ENCODE peak calls at places on chromosome 20, in seven cellular contexts. One of them, this sample, is unnamed.

GRCh38 chr20:8657664-8658063 is 411.2 kb upstream of the PLCB4 start:
- DNase-seq in stimulated activated CD8-positive, alpha-beta memory T cell treated with anti-CD3 and anti-CD28 coated beads, Interleukin-15, amount 100 ng/mL, for 1 hour: no peak
- DNase-seq in left ventricle myocardium inferior: no peak
- DNase-seq in nephron progenitor cell: no peak
- DNase-seq in GM10248: no peak
- DNase-seq in small intestine: no peak
- DNase-seq in EL: no peak
- DNase-seq in this sample: no peak

GRCh38 chr20:21613512-21613911 is 92.0 kb upstream of the PAX1 start:
- DNase-seq in stimulated activated CD8-positive, alpha-beta memory T cell treated with anti-CD3 and anti-CD28 coated beads, Interleukin-15, amount 100 ng/mL, for 1 hour: no peak
- DNase-seq in left ventricle myocardium inferior: no peak
- DNase-seq in nephron progenitor cell: no peak
- DNase-seq in GM10248: no peak
- DNase-seq in small intestine: peak
- DNase-seq in EL: no peak
- DNase-seq in this sample: no peak

GRCh38 chr20:62837790-62838458 is 21.1 kb downstream of the COL9A3 start:
- DNase-seq in stimulated activated CD8-positive, alpha-beta memory T cell treated with anti-CD3 and anti-CD28 coated beads, Interleukin-15, amount 100 ng/mL, for 1 hour: no peak
- DNase-seq in left ventricle myocardium inferior: no peak
- DNase-seq in nephron progenitor cell: no peak
- DNase-seq in GM10248: no peak
- DNase-seq in small intestine: peak
- DNase-seq in EL: peak
- DNase-seq in this sample: no peak

GRCh38 chr20:62924567-62925419 is 1.5 kb downstream of the DIDO1 start:
- DNase-seq in stimulated activated CD8-positive, alpha-beta memory T cell treated with anti-CD3 and anti-CD28 coated beads, Interleukin-15, amount 100 ng/mL, for 1 hour: no peak
- DNase-seq in left ventricle myocardium inferior: no peak
- DNase-seq in nephron progenitor cell: no peak
- DNase-seq in GM10248: no peak
- DNase-seq in small intestine: peak
- DNase-seq in EL: peak
- DNase-seq in this sample: no peak

GRCh38 chr20:61639200-61639599 is 387.1 kb downstream of the CDH4 start:
- DNase-seq in stimulated activated CD8-positive, alpha-beta memory T cell treated with anti-CD3 and anti-CD28 coated beads, Interleukin-15, amount 100 ng/mL, for 1 hour: no peak
- DNase-seq in left ventricle myocardium inferior: no peak
- DNase-seq in nephron progenitor cell: no peak
- DNase-seq in GM10248: no peak
- DNase-seq in small intestine: no peak
- DNase-seq in EL: peak
- DNase-seq in this sample: no peak

GRCh38 chr20:61684583-61685235 is 381.0 kb downstream of the TAF4 start:
- DNase-seq in stimulated activated CD8-positive, alpha-beta memory T cell treated with anti-CD3 and anti-CD28 coated beads, Interleukin-15, amount 100 ng/mL, for 1 hour: no peak
- DNase-seq in left ventricle myocardium inferior: no peak
- DNase-seq in nephron progenitor cell: no peak
- DNase-seq in GM10248: no peak
- DNase-seq in small intestine: no peak
- DNase-seq in EL: no peak
- DNase-seq in this sample: no peak

GRCh38 chr20:48191200-48191599 is 405.9 kb upstream of the SULF2 start:
- DNase-seq in stimulated activated CD8-positive, alpha-beta memory T cell treated with anti-CD3 and anti-CD28 coated beads, Interleukin-15, amount 100 ng/mL, for 1 hour: no peak
- DNase-seq in left ventricle myocardium inferior: no peak
- DNase-seq in nephron progenitor cell: no peak
- DNase-seq in GM10248: no peak
- DNase-seq in small intestine: no peak
- DNase-seq in EL: no peak
- DNase-seq in this sample: no peak

GRCh38 chr20:19903168-19903676 is 113.9 kb upstream of the NAA20 start:
- DNase-seq in stimulated activated CD8-positive, alpha-beta memory T cell treated with anti-CD3 and anti-CD28 coated beads, Interleukin-15, amount 100 ng/mL, for 1 hour: no peak
- DNase-seq in left ventricle myocardium inferior: no peak
- DNase-seq in nephron progenitor cell: no peak
- DNase-seq in GM10248: peak
- DNase-seq in small intestine: no peak
- DNase-seq in EL: no peak
- DNase-seq in this sample: no peak

This sample was measured in NCI-H1048.